ENCODE peak calls at places on chromosome 14, in seven cellular contexts. One of them, this sample, is unnamed.

GRCh38 chr14:101350021-101350420 is 211.3 kb upstream of the DIO3 start:
- DNase-seq in brain microvascular endothelial cell: no peak
- DNase-seq in BE2C: no peak
- DNase-seq in putamen: no peak
- DNase-seq in activated CD8-positive, alpha-beta T cell treated with anti-CD3 and anti-CD28 coated beads, Interleukin-2, amount 10 ng/mL, durations not matched to agents 7 days and 5 days: no peak
- DNase-seq in ELF-1: no peak
- DNase-seq in kidney tubule cell: no peak
- DNase-seq in this sample: no peak

GRCh38 chr14:73241481-73242165 is 4.3 kb downstream of the PAPLN start:
- DNase-seq in brain microvascular endothelial cell: no peak
- DNase-seq in BE2C: no peak
- DNase-seq in putamen: no peak
- DNase-seq in activated CD8-positive, alpha-beta T cell treated with anti-CD3 and anti-CD28 coated beads, Interleukin-2, amount 10 ng/mL, durations not matched to agents 7 days and 5 days: no peak
- DNase-seq in ELF-1: peak; percentile 56
- DNase-seq in kidney tubule cell: peak; percentile 91
- DNase-seq in this sample: no peak

GRCh38 chr14:55851301-55851700 is 266.9 kb upstream of the PELI2 start:
- DNase-seq in brain microvascular endothelial cell: no peak
- DNase-seq in BE2C: no peak
- DNase-seq in putamen: no peak
- DNase-seq in activated CD8-positive, alpha-beta T cell treated with anti-CD3 and anti-CD28 coated beads, Interleukin-2, amount 10 ng/mL, durations not matched to agents 7 days and 5 days: no peak
- DNase-seq in ELF-1: no peak
- DNase-seq in kidney tubule cell: no peak
- DNase-seq in this sample: no peak

GRCh38 chr14:73633115-73633514 is 11.7 kb upstream of the DNAL1 start:
- DNase-seq in brain microvascular endothelial cell: no peak
- DNase-seq in BE2C: no peak
- DNase-seq in putamen: no peak
- DNase-seq in activated CD8-positive, alpha-beta T cell treated with anti-CD3 and anti-CD28 coated beads, Interleukin-2, amount 10 ng/mL, durations not matched to agents 7 days and 5 days: no peak
- DNase-seq in ELF-1: no peak
- DNase-seq in kidney tubule cell: no peak
- DNase-seq in this sample: no peak

GRCh38 chr14:35229084-35229483 is 63.1 kb upstream of the PSMA6 start:
- DNase-seq in brain microvascular endothelial cell: no peak
- DNase-seq in BE2C: no peak
- DNase-seq in putamen: no peak
- DNase-seq in activated CD8-positive, alpha-beta T cell treated with anti-CD3 and anti-CD28 coated beads, Interleukin-2, amount 10 ng/mL, durations not matched to agents 7 days and 5 days: no peak
- DNase-seq in ELF-1: no peak
- DNase-seq in kidney tubule cell: no peak
- DNase-seq in this sample: no peak

GRCh38 chr14:90979451-90979850 is 81.0 kb downstream of the RPS6KA5 start:
- DNase-seq in brain microvascular endothelial cell: no peak
- DNase-seq in BE2C: no peak
- DNase-seq in putamen: no peak
- DNase-seq in activated CD8-positive, alpha-beta T cell treated with anti-CD3 and anti-CD28 coated beads, Interleukin-2, amount 10 ng/mL, durations not matched to agents 7 days and 5 days: no peak
- DNase-seq in ELF-1: no peak
- DNase-seq in kidney tubule cell: no peak
- DNase-seq in this sample: no peak

GRCh38 chr14:41570415-41571155 is 36.1 kb upstream of the LRFN5 start:
- DNase-seq in brain microvascular endothelial cell: no peak
- DNase-seq in BE2C: no peak
- DNase-seq in putamen: no peak
- DNase-seq in activated CD8-positive, alpha-beta T cell treated with anti-CD3 and anti-CD28 coated beads, Interleukin-2, amount 10 ng/mL, durations not matched to agents 7 days and 5 days: no peak
- DNase-seq in ELF-1: no peak
- DNase-seq in kidney tubule cell: no peak
- DNase-seq in this sample: no peak

GRCh38 chr14:100297320-100298300 is 8.6 kb downstream of the SLC25A29 start:
- DNase-seq in brain microvascular endothelial cell: peak; percentile 27
- DNase-seq in BE2C: no peak
- DNase-seq in putamen: peak; percentile 74
- DNase-seq in activated CD8-positive, alpha-beta T cell treated with anti-CD3 and anti-CD28 coated beads, Interleukin-2, amount 10 ng/mL, durations not matched to agents 7 days and 5 days: no peak
- DNase-seq in ELF-1: peak; percentile 73
- DNase-seq in kidney tubule cell: peak; percentile 30
- DNase-seq in this sample: no peak

GRCh38 chr14:49997991-49998390 is 105.1 kb downstream of the ARF6 start:
- DNase-seq in brain microvascular endothelial cell: no peak
- DNase-seq in BE2C: no peak
- DNase-seq in putamen: no peak
- DNase-seq in activated CD8-positive, alpha-beta T cell treated with anti-CD3 and anti-CD28 coated beads, Interleukin-2, amount 10 ng/mL, durations not matched to agents 7 days and 5 days: no peak
- DNase-seq in ELF-1: no peak
- DNase-seq in kidney tubule cell: no peak
- DNase-seq in this sample: no peak

GRCh38 chr14:90788031-90788430 is 28.2 kb downstream of the TTC7B start:
- DNase-seq in brain microvascular endothelial cell: no peak
- DNase-seq in BE2C: no peak
- DNase-seq in putamen: no peak
- DNase-seq in activated CD8-positive, alpha-beta T cell treated with anti-CD3 and anti-CD28 coated beads, Interleukin-2, amount 10 ng/mL, durations not matched to agents 7 days and 5 days: no peak
- DNase-seq in ELF-1: no peak
- DNase-seq in kidney tubule cell: no peak
- DNase-seq in this sample: no peak

GRCh38 chr14:56295743-56296142 is 177.5 kb downstream of the PELI2 start:
- DNase-seq in brain microvascular endothelial cell: no peak
- DNase-seq in BE2C: no peak
- DNase-seq in putamen: no peak
- DNase-seq in activated CD8-positive, alpha-beta T cell treated with anti-CD3 and anti-CD28 coated beads, Interleukin-2, amount 10 ng/mL, durations not matched to agents 7 days and 5 days: no peak
- DNase-seq in ELF-1: no peak
- DNase-seq in kidney tubule cell: no peak
- DNase-seq in this sample: no peak

GRCh38 chr14:91750634-91751198 is 18.8 kb upstream of the CATSPERB start:
- DNase-seq in brain microvascular endothelial cell: no peak
- DNase-seq in BE2C: no peak
- DNase-seq in putamen: no peak
- DNase-seq in activated CD8-positive, alpha-beta T cell treated with anti-CD3 and anti-CD28 coated beads, Interleukin-2, amount 10 ng/mL, durations not matched to agents 7 days and 5 days: no peak
- DNase-seq in ELF-1: no peak
- DNase-seq in kidney tubule cell: no peak
- DNase-seq in this sample: no peak

This sample was measured in iPS-NIHi11.